ENCODE peak calls at places on chromosome 1, in nine cellular contexts. V is stomach; Z is DND-41; W is heart right ventricle; X is fibroblast of lung; N is colonic mucosa; D is substantia nigra; C is CD8-positive, alpha-beta memory T cell; E is sigmoid colon. L is an unnamed sample.

GRCh38 chr1:206971029-206971655 is 882 bp upstream of the FCAMR start:
- DNase-seq in W (no peak), N (no peak), Z (no peak), X (no peak), D (no peak), E (no peak), C (no peak), V (no peak), L (no peak)

GRCh38 chr1:115874929-115875328 is 34.0 kb upstream of the NHLH2 start:
- DNase-seq in W (no peak), X (peak), E (no peak), C (no peak), Z (no peak), N (no peak), D (no peak), V (no peak), L (no peak)

GRCh38 chr1:157505481-157506272 is 46.6 kb downstream of the FCRL5 start:
- DNase-seq in X (peak), D (peak), Z (peak), V (peak), N (peak), W (peak), E (no peak), C (no peak), L (no peak)

GRCh38 chr1:210418863-210419641 is 90.3 kb downstream of the HHAT start:
- DNase-seq in D (no peak), C (no peak), N (peak), X (no peak), E (no peak), Z (no peak), V (no peak), W (no peak), L (no peak)

GRCh38 chr1:104156804-104157203 is 407.1 kb downstream of the AMY1C start:
- DNase-seq in E (no peak), N (no peak), Z (no peak), V (no peak), W (no peak), D (no peak), C (no peak), X (no peak), L (no peak)

GRCh38 chr1:59804301-59804700 is 10.4 kb upstream of the HOOK1 start:
- DNase-seq in D (no peak), N (no peak), V (no peak), E (no peak), Z (no peak), C (no peak), W (no peak), X (no peak), L (no peak)

GRCh38 chr1:110130989-110131388 is 18.7 kb downstream of the UBL4B start:
- DNase-seq in N (no peak), D (no peak), V (no peak), E (no peak), Z (no peak), W (no peak), C (no peak), X (no peak), L (no peak)

GRCh38 chr1:203273206-203273868 is 32.0 kb upstream of the BTG2 start:
- DNase-seq in Z (peak), V (peak), N (peak), C (peak), D (peak), W (peak), E (peak), X (peak), L (peak)

GRCh38 chr1:35857830-35858229 is 25.2 kb upstream of the AGO1 start:
- DNase-seq in Z (no peak), X (peak), V (no peak), C (no peak), N (no peak), D (no peak), E (no peak), W (no peak), L (no peak)

GRCh38 chr1:162688521-162688920 is 56.3 kb downstream of the DDR2 start:
- DNase-seq in C (no peak), W (no peak), Z (no peak), V (no peak), E (peak), N (no peak), D (no peak), X (no peak), L (no peak)

GRCh38 chr1:15186073-15186845 is 32.7 kb downstream of the TMEM51 start:
- DNase-seq in X (no peak), W (no peak), D (no peak), V (no peak), C (no peak), N (no peak), Z (no peak), E (no peak), L (no peak)

GRCh38 chr1:162144853-162145252 is 75.4 kb downstream of the NOS1AP start:
- DNase-seq in N (no peak), E (no peak), C (no peak), V (no peak), D (no peak), W (no peak), X (no peak), Z (no peak), L (no peak)

GRCh38 chr1:182330303-182330702 is 61.3 kb downstream of the GLUL start:
- DNase-seq in Z (no peak), C (no peak), W (no peak), E (peak), N (no peak), V (peak), D (no peak), X (peak), L (no peak)

GRCh38 chr1:235906436-235906835 is 39.7 kb upstream of the LYST start:
- DNase-seq in X (no peak), Z (no peak), C (no peak), V (no peak), W (no peak), N (no peak), D (no peak), E (no peak), L (no peak)

GRCh38 chr1:93845554-93846150 is 33.4 kb downstream of the DNTTIP2 start:
- DNase-seq in E (no peak), V (no peak), D (no peak), X (peak), N (peak), C (no peak), Z (peak), W (peak), L (no peak)

GRCh38 chr1:27100797-27101491 is 54.0 kb downstream of the SLC9A1 start:
- DNase-seq in X (no peak), N (no peak), W (no peak), D (no peak), V (no peak), C (no peak), E (no peak), Z (no peak), L (no peak)

GRCh38 chr1:110390692-110391232 is at the start of gene SLC16A4:
- DNase-seq in E (no peak), C (no peak), N (no peak), X (peak), W (peak), D (no peak), V (no peak), Z (no peak), L (peak)

GRCh38 chr1:234535763-234536515 is 57.0 kb upstream of the TARBP1 start:
- DNase-seq in E (peak), V (peak), N (peak), C (no peak), X (peak), Z (no peak), D (no peak), W (peak), L (peak)

GRCh38 chr1:27594542-27595510 is 9.1 kb downstream of the AHDC1 start:
- DNase-seq in C (no peak), D (no peak), W (no peak), V (no peak), E (no peak), Z (no peak), X (peak), N (no peak), L (no peak)

GRCh38 chr1:235083589-235084323 is 44.9 kb downstream of the TOMM20 start:
- DNase-seq in N (peak), Z (peak), D (peak), X (peak), C (peak), W (peak), V (peak), E (peak), L (peak)

GRCh38 chr1:113870778-113871177 is 734 bp downstream of the PTPN22 start:
- DNase-seq in X (no peak), Z (peak), C (no peak), N (no peak), E (no peak), V (no peak), W (no peak), D (no peak), L (no peak)

GRCh38 chr1:113872219-113872934 is 865 bp upstream of the PTPN22 start:
- DNase-seq in Z (peak), C (peak), N (no peak), V (no peak), X (no peak), E (no peak), D (no peak), W (no peak), L (no peak)

GRCh38 chr1:113871597-113872113 is at the start of gene PTPN22:
- DNase-seq in V (peak), N (peak), D (no peak), C (peak), X (peak), W (peak), E (no peak), Z (peak), L (peak)

GRCh38 chr1:113874017-113874879 is 2.7 kb upstream of the PTPN22 start:
- DNase-seq in W (no peak), D (no peak), X (peak), C (peak), V (no peak), E (no peak), N (peak), Z (no peak), L (no peak)

GRCh38 chr1:113868387-113869083 is 3.0 kb downstream of the PTPN22 start:
- DNase-seq in N (no peak), Z (no peak), V (no peak), D (no peak), W (no peak), C (no peak), X (peak), E (no peak), L (no peak)
- H3K27ac ChIP-seq in N (no peak), Z (no peak), V (no peak), D (no peak), W (no peak), C (no peak), X (no peak), E (no peak), L (no peak)

GRCh38 chr1:197958438-197958837 is 41.3 kb downstream of the LHX9 start:
- DNase-seq in C (no peak), V (no peak), W (no peak), Z (no peak), D (no peak), X (no peak), E (no peak), N (no peak), L (no peak)

GRCh38 chr1:197955486-197956394 is 38.6 kb downstream of the LHX9 start:
- DNase-seq in D (no peak), Z (no peak), W (no peak), N (no peak), C (no peak), X (peak), V (no peak), E (no peak), L (no peak)

GRCh38 chr1:197954718-197955418 is 37.7 kb downstream of the LHX9 start:
- DNase-seq in V (no peak), Z (no peak), N (no peak), W (no peak), X (no peak), C (no peak), E (no peak), D (no peak), L (no peak)

GRCh38 chr1:197961933-197962332 is 44.8 kb downstream of the LHX9 start:
- DNase-seq in X (no peak), E (no peak), N (no peak), D (no peak), Z (no peak), V (no peak), C (no peak), W (no peak), L (no peak)

GRCh38 chr1:197958861-197959260 is 41.7 kb downstream of the LHX9 start:
- DNase-seq in Z (no peak), W (no peak), N (no peak), C (no peak), V (no peak), X (no peak), D (no peak), E (no peak), L (no peak)
- H3K27ac ChIP-seq in Z (no peak), W (no peak), N (no peak), C (no peak), V (no peak), X (no peak), D (no peak), E (no peak), L (no peak)

DNA sequence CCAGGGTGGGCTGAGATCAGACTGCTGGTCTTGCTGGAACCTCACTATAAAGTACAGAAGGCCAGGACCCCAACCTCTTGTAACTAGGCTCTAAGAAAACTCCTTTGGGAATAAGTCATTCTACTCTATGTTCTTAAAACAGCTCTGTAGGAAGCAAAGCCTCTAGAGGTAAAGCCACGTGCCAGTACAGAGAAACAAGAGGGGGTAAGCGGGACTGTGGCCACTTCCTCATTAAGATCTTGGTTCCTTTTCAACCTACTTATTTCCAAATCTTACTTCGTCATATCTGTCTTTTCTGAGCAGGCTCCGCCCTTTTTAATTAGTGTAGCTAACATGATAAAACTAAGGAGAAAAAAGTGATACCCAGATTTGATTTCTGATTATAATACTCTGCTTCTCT is 3.8 kb downstream of the NCSTN start:
- DNase-seq in D (no peak), N (no peak), V (no peak), Z (no peak), W (no peak), X (no peak), E (no peak), C (no peak), L (no peak)
- H3K27ac ChIP-seq in D (no peak), N (no peak), V (no peak), Z (no peak), W (peak), X (no peak), E (no peak), C (no peak), L (no peak)

DNA sequence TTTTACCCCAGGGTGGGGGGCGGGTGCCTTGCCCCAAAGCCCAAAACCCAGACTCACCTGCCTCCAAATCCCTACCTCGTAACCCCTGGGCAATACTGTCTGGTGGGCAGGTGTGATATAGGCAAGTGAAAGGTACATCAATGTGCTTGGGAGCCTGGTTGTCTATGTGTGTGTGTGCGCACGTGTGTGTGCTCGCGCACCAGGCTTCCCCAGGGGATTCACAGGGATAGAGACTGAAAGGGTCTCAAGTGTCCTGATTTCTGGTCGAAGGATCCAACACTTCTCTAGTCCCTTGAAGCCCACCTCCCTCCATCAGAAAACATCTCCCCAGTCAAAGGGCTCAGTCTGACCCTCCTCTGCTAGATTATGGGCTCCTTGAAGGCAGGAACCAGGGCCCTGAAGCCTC is 28.9 kb upstream of the EPB41 start:
- DNase-seq in V (no peak), W (no peak), E (no peak), C (no peak), Z (no peak), X (no peak), D (no peak), N (peak), L (no peak)
- H3K27ac ChIP-seq in V (peak), W (peak), E (peak), C (peak), Z (no peak), X (no peak), D (no peak), N (peak), L (peak)

GRCh38 chr1:201511396-201511795 is 4.5 kb upstream of the CSRP1 start:
- DNase-seq in C (no peak), V (no peak), W (no peak), X (no peak), Z (no peak), E (peak), D (no peak), N (no peak), L (peak)
- H3K27ac ChIP-seq in C (no peak), V (peak), W (peak), X (no peak), Z (no peak), E (peak), D (peak), N (peak), L (peak)

DNA sequence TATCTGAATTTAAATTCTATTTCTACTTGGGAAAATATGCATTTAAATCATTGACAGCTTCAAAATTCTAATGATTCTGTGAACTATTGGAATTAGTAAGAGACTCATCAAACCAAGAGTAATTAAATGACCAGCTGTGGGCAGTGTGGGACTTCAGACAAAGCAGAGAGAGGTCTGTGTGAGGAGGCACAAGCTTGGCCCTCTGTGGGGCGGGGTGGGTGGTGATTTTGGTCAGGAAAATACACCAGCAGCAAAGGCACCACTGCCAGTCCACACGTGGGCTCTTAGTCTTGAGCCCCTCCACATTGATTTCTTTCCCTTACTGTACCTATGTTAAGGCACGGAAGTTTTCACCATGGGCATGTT is 39.2 kb upstream of the RAB4A start:
- DNase-seq in E (no peak), V (no peak), X (no peak), C (no peak), N (no peak), Z (no peak), D (no peak), W (no peak), L (no peak)
- H3K27ac ChIP-seq in E (peak), V (no peak), X (no peak), C (no peak), N (no peak), Z (no peak), D (peak), W (no peak), L (no peak)

GRCh38 chr1:2237773-2238172 is 9.7 kb downstream of the SKI start:
- DNase-seq in V (no peak), D (no peak), N (no peak), E (no peak), W (no peak), C (no peak), Z (no peak), X (no peak), L (peak)
- H3K27ac ChIP-seq in V (no peak), D (peak), N (no peak), E (peak), W (no peak), C (no peak), Z (no peak), X (peak), L (peak)

L was measured in right cardiac atrium.